ENCODE peak calls at places on chromosomes 11 and 22, in five cellular contexts. Z is keratinocyte, X is AG08396, Y is kidney epithelial cell, J is NCI-H69. T is an unnamed sample.

GRCh38 chr22:17881366-17881765 is 107.1 kb upstream of the BID start:
- DNase-seq in J (no peak), Y (no peak), Z (no peak), X (no peak), T (no peak)

GRCh38 chr11:125088576-125089455 is 22.6 kb downstream of the TMEM218 start:
- DNase-seq in X (no peak), Z (no peak), Y (no peak), J (no peak), T (no peak)

GRCh38 chr11:15233386-15233785 is 118.7 kb downstream of the INSC start:
- DNase-seq in X (no peak), Y (no peak), Z (no peak), J (peak; percentile 85), T (no peak)

GRCh38 chr11:48063424-48063978 is 83.1 kb downstream of the PTPRJ start:
- DNase-seq in J (no peak), Z (no peak), Y (peak; percentile 76), X (peak; percentile 88), T (no peak)

GRCh38 chr11:69707156-69707555 is 3.3 kb upstream of the FGF19 start:
- DNase-seq in J (peak; percentile 79), Y (no peak), Z (peak; percentile 57), X (no peak), T (no peak)

GRCh38 chr11:74822187-74822586 is 73.5 kb downstream of the RNF169 start:
- DNase-seq in J (no peak), X (peak; percentile 53), Z (no peak), Y (no peak), T (no peak)

GRCh38 chr11:35995872-35996271 is 52.0 kb downstream of the LDLRAD3 start:
- DNase-seq in X (no peak), Z (no peak), Y (no peak), J (no peak), T (no peak)

GRCh38 chr11:65861165-65861505 is 902 bp downstream of the MUS81 start:
- DNase-seq in X (no peak), Z (no peak), J (peak; percentile 67), Y (no peak), T (no peak)

GRCh38 chr11:112784323-112785073 is 176.7 kb upstream of the NCAM1 start:
- DNase-seq in Y (peak; percentile 12), Z (no peak), X (peak; percentile 26), J (peak; percentile 98), T (no peak)

GRCh38 chr11:84804026-84804425 is 823.1 kb downstream of the DLG2 start:
- DNase-seq in Y (no peak), Z (no peak), J (no peak), X (no peak), T (no peak)

GRCh38 chr11:92693146-92693545 is 276.3 kb upstream of the MTNR1B start:
- DNase-seq in Y (no peak), Z (no peak), J (peak; percentile 99), X (no peak), T (no peak)

GRCh38 chr11:57260937-57261783 is 24.1 kb upstream of the APLNR start:
- DNase-seq in X (no peak), J (no peak), Z (no peak), Y (no peak), T (no peak)

GRCh38 chr11:11916981-11917399 is 75.2 kb downstream of the USP47 start:
- DNase-seq in J (no peak), X (peak; percentile 32), Y (peak; percentile 48), Z (no peak), T (no peak)

GRCh38 chr11:63565728-63566127 is 2.5 kb upstream of the PLAAT2 start:
- DNase-seq in J (no peak), Y (no peak), Z (no peak), X (no peak), T (no peak)

GRCh38 chr22:27344546-27344945 is 457.0 kb downstream of the MN1 start:
- DNase-seq in Y (no peak), X (no peak), J (no peak), Z (no peak), T (no peak)

T was measured in caudate nucleus.